ENCODE peak calls at places on chromosomes 5 and 9, in nine cellular contexts. One of them, this sample, is unnamed.

GRCh38 chr9:124258765-124259272 is 1.1 kb downstream of the NEK6 start:
- DNase-seq in H1: peak; percentile 64
- DNase-seq in sigmoid colon: no peak
- DNase-seq in stomach: no peak
- DNase-seq in K562: no peak
- DNase-seq in GM12878: no peak
- DNase-seq in HCT116: no peak
- DNase-seq in prostate gland: no peak
- DNase-seq in spleen: no peak
- DNase-seq in this sample: peak; percentile 37

GRCh38 chr5:34040411-34040810 is 2.6 kb downstream of the C1QTNF3 start:
- DNase-seq in K562: no peak
- DNase-seq in stomach: no peak
- DNase-seq in sigmoid colon: no peak
- DNase-seq in H1: no peak
- DNase-seq in prostate gland: no peak
- DNase-seq in HCT116: no peak
- DNase-seq in spleen: no peak
- DNase-seq in GM12878: no peak
- DNase-seq in this sample: no peak

GRCh38 chr9:130714586-130715110 is 21.1 kb downstream of the EXOSC2 start:
- DNase-seq in prostate gland: no peak
- DNase-seq in HCT116: no peak
- DNase-seq in spleen: no peak
- DNase-seq in stomach: no peak
- DNase-seq in H1: no peak
- DNase-seq in sigmoid colon: no peak
- DNase-seq in K562: no peak
- DNase-seq in GM12878: no peak
- DNase-seq in this sample: no peak

GRCh38 chr9:129075996-129076639 is 4.8 kb upstream of the DOLPP1 start:
- DNase-seq in stomach: peak; percentile 62
- DNase-seq in HCT116: no peak
- DNase-seq in H1: no peak
- DNase-seq in prostate gland: no peak
- DNase-seq in spleen: no peak
- DNase-seq in K562: no peak
- DNase-seq in sigmoid colon: no peak
- DNase-seq in GM12878: no peak
- DNase-seq in this sample: peak; percentile 38

GRCh38 chr5:34826347-34826746 is 12.6 kb upstream of the TTC23L start:
- DNase-seq in GM12878: no peak
- DNase-seq in sigmoid colon: no peak
- DNase-seq in prostate gland: no peak
- DNase-seq in H1: no peak
- DNase-seq in stomach: no peak
- DNase-seq in spleen: no peak
- DNase-seq in K562: no peak
- DNase-seq in HCT116: no peak
- DNase-seq in this sample: no peak

GRCh38 chr9:86141843-86142242 is 42.5 kb upstream of the GOLM1 start:
- DNase-seq in spleen: no peak
- DNase-seq in H1: no peak
- DNase-seq in stomach: no peak
- DNase-seq in prostate gland: no peak
- DNase-seq in K562: no peak
- DNase-seq in HCT116: no peak
- DNase-seq in sigmoid colon: no peak
- DNase-seq in GM12878: no peak
- DNase-seq in this sample: no peak

GRCh38 chr5:138585228-138585627 is 10.0 kb upstream of the HSPA9 start:
- DNase-seq in GM12878: no peak
- DNase-seq in spleen: no peak
- DNase-seq in prostate gland: no peak
- DNase-seq in H1: no peak
- DNase-seq in sigmoid colon: no peak
- DNase-seq in stomach: no peak
- DNase-seq in K562: no peak
- DNase-seq in HCT116: no peak
- DNase-seq in this sample: no peak

GRCh38 chr9:21991039-21991959 is 2.9 kb downstream of the CDKN2A start:
- DNase-seq in prostate gland: no peak
- DNase-seq in H1: no peak
- DNase-seq in K562: no peak
- DNase-seq in stomach: no peak
- DNase-seq in sigmoid colon: no peak
- DNase-seq in HCT116: no peak
- DNase-seq in spleen: no peak
- DNase-seq in GM12878: no peak
- DNase-seq in this sample: no peak

GRCh38 chr5:62547929-62548678 is 30.5 kb upstream of the LRRC70 start:
- DNase-seq in stomach: no peak
- DNase-seq in spleen: no peak
- DNase-seq in H1: no peak
- DNase-seq in HCT116: no peak
- DNase-seq in GM12878: no peak
- DNase-seq in sigmoid colon: no peak
- DNase-seq in prostate gland: no peak
- DNase-seq in K562: no peak
- DNase-seq in this sample: no peak

GRCh38 chr5:53378590-53379247 is 101.7 kb upstream of the FST start:
- DNase-seq in H1: no peak
- DNase-seq in prostate gland: no peak
- DNase-seq in spleen: no peak
- DNase-seq in GM12878: no peak
- DNase-seq in sigmoid colon: no peak
- DNase-seq in K562: no peak
- DNase-seq in HCT116: no peak
- DNase-seq in stomach: no peak
- DNase-seq in this sample: no peak

GRCh38 chr5:131633830-131634229 is 1.2 kb downstream of the RAPGEF6 start:
- DNase-seq in HCT116: no peak
- DNase-seq in prostate gland: no peak
- DNase-seq in stomach: no peak
- DNase-seq in sigmoid colon: no peak
- DNase-seq in GM12878: no peak
- DNase-seq in K562: peak; percentile 38
- DNase-seq in spleen: no peak
- DNase-seq in H1: no peak
- DNase-seq in this sample: no peak

GRCh38 chr5:2164586-2164985 is 281.9 kb upstream of the IRX4 start:
- DNase-seq in stomach: no peak
- DNase-seq in spleen: peak; percentile 28
- DNase-seq in GM12878: no peak
- DNase-seq in K562: no peak
- DNase-seq in sigmoid colon: no peak
- DNase-seq in HCT116: no peak
- DNase-seq in H1: no peak
- DNase-seq in prostate gland: no peak
- DNase-seq in this sample: no peak

GRCh38 chr5:13477118-13477737 is 467.3 kb downstream of the DNAH5 start:
- DNase-seq in stomach: no peak
- DNase-seq in HCT116: no peak
- DNase-seq in H1: no peak
- DNase-seq in K562: no peak
- DNase-seq in sigmoid colon: no peak
- DNase-seq in GM12878: no peak
- DNase-seq in prostate gland: no peak
- DNase-seq in spleen: no peak
- DNase-seq in this sample: no peak

GRCh38 chr5:180590543-180591248 is 603 bp downstream of the SCGB3A1 start:
- DNase-seq in K562: no peak
- DNase-seq in HCT116: no peak
- DNase-seq in sigmoid colon: peak; percentile 44
- DNase-seq in H1: peak; percentile 72
- DNase-seq in GM12878: no peak
- DNase-seq in prostate gland: no peak
- DNase-seq in stomach: no peak
- DNase-seq in spleen: peak; percentile 75
- DNase-seq in this sample: no peak
- TF ChIP-seq POLR2AphosphoS5 in K562: no peak
- TF ChIP-seq POLR2AphosphoS5 in HCT116: no peak
- TF ChIP-seq POLR2AphosphoS5 in sigmoid colon: no peak
- TF ChIP-seq POLR2AphosphoS5 in H1: no peak
- TF ChIP-seq POLR2AphosphoS5 in GM12878: no peak
- TF ChIP-seq POLR2AphosphoS5 in prostate gland: no peak
- TF ChIP-seq POLR2AphosphoS5 in stomach: no peak
- TF ChIP-seq POLR2AphosphoS5 in spleen: no peak
- TF ChIP-seq POLR2AphosphoS5 in this sample: no peak

DNA sequence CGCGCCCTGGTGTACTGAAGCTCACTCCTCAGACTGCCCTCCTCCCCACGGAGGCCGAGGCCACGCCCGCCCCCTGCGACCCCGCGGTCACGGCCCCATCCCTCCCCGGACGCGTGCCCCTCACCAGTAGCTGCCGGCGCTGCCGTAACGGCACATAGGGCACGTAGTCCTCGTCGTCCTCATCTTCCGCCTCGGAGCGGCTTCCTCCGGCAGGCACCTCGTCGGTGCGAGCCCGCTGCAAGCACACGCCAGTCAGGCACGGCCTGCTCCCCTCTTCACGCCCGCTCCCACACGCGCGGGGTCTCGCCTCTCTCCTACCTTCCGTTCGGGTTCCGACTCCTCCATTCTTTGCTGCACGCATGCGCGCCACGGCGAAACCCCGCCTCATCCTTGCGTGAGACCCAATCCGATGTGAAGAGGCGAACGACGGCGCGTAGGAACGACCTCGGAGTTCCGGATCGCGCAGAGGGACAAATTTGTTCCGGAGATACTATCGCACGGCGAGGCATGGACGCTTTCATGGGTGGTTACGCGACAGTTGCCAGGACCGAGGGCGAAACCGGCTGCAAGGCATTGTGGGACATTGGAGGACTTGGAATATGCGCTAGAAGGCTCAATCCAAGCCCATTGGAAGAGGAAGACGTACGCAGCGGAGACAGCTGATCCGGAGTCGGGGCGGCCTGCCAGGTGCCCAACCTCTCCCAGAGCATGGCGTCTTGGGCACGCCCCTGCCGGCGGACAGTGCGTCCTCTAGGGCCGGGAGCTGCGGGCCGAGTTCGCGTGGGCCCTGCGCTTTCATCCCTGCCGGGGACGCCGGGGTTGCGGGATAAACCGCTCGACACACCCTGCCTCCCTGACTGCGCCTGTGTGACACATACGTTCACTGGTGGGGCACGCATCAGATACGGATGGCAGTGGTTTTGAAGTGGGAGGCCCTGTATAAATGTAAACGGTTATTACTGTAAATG is at the start of gene DDX41:
- DNase-seq in prostate gland: peak; percentile 98
- DNase-seq in sigmoid colon: peak; percentile 99
- DNase-seq in GM12878: peak; percentile 90
- DNase-seq in spleen: peak; percentile 98
- DNase-seq in K562: peak; percentile 99
- DNase-seq in H1: peak; percentile 97
- DNase-seq in HCT116: peak; percentile 99
- DNase-seq in stomach: peak; percentile 97
- DNase-seq in this sample: peak; percentile 98
- TF ChIP-seq POLR2A in prostate gland: peak; percentile 28
- TF ChIP-seq POLR2A in sigmoid colon: no peak
- TF ChIP-seq POLR2A in GM12878: no peak
- TF ChIP-seq POLR2A in spleen: no peak
- TF ChIP-seq POLR2A in K562: peak; percentile 94
- TF ChIP-seq POLR2A in H1: peak; percentile 25
- TF ChIP-seq POLR2A in HCT116: peak; percentile 48
- TF ChIP-seq POLR2A in stomach: no peak
- TF ChIP-seq POLR2A in this sample: peak; percentile 62

GRCh38 chr9:99187311-99187710 is 34.4 kb downstream of the ALG2 start:
- DNase-seq in prostate gland: no peak
- DNase-seq in spleen: no peak
- DNase-seq in K562: no peak
- DNase-seq in GM12878: no peak
- DNase-seq in HCT116: no peak
- DNase-seq in stomach: no peak
- DNase-seq in sigmoid colon: no peak
- DNase-seq in H1: no peak
- DNase-seq in this sample: no peak
- H3K27ac ChIP-seq in prostate gland: no peak overlapping the region
- H3K27ac ChIP-seq in spleen: no peak overlapping the region
- H3K27ac ChIP-seq in K562: no peak overlapping the region
- H3K27ac ChIP-seq in GM12878: peak overlapping the region; percentile 64
- H3K27ac ChIP-seq in HCT116: no peak overlapping the region
- H3K27ac ChIP-seq in stomach: no peak overlapping the region
- H3K27ac ChIP-seq in sigmoid colon: no peak overlapping the region
- H3K27ac ChIP-seq in H1: no peak overlapping the region
- H3K27ac ChIP-seq in this sample: no peak overlapping the region

GRCh38 chr9:14962193-14962899 is 52.1 kb upstream of the FREM1 start:
- DNase-seq in spleen: no peak
- DNase-seq in prostate gland: no peak
- DNase-seq in stomach: no peak
- DNase-seq in sigmoid colon: no peak
- DNase-seq in H1: no peak
- DNase-seq in GM12878: no peak
- DNase-seq in K562: no peak
- DNase-seq in HCT116: no peak
- DNase-seq in this sample: no peak
- TF ChIP-seq POLR2AphosphoS5 in spleen: no peak
- TF ChIP-seq POLR2AphosphoS5 in prostate gland: no peak
- TF ChIP-seq POLR2AphosphoS5 in stomach: no peak
- TF ChIP-seq POLR2AphosphoS5 in sigmoid colon: no peak
- TF ChIP-seq POLR2AphosphoS5 in H1: no peak
- TF ChIP-seq POLR2AphosphoS5 in GM12878: no peak
- TF ChIP-seq POLR2AphosphoS5 in K562: no peak
- TF ChIP-seq POLR2AphosphoS5 in HCT116: no peak
- TF ChIP-seq POLR2AphosphoS5 in this sample: no peak

This sample was measured in transverse colon.